ENCODE peak calls at places on chromosomes 16 and 17, in four cellular contexts. W, B, R and K are unnamed samples.
A peak's percentile ranks its signal among the peaks of the same experiment; 100 is the strongest.

GRCh38 chr17:45319239-45319703 is 2.5 kb upstream of the MAP3K14 start:
- DNase-seq in W (no peak), B (peak; percentile 59), R (no peak), K (peak; percentile 45)

GRCh38 chr16:22291860-22292692 is 5.1 kb upstream of the POLR3E start:
- DNase-seq in W (no peak), B (no peak), R (no peak), K (no peak)

GRCh38 chr16:2150418-2151187 is 2.2 kb downstream of the RAB26 start:
- DNase-seq in W (no peak), B (peak; percentile 68), R (peak; percentile 83), K (peak; percentile 90)

GRCh38 chr17:82384051-82384729 is 12.6 kb downstream of the UTS2R start:
- DNase-seq in W (no peak), B (no peak), R (no peak), K (no peak)

GRCh38 chr16:53131363-53132071 is 76.7 kb downstream of the CHD9 start:
- DNase-seq in W (peak; percentile 37), B (peak; percentile 66), R (peak; percentile 77), K (peak; percentile 73)

GRCh38 chr17:71528210-71528609 is 592.6 kb upstream of the SOX9 start:
- DNase-seq in W (no peak), B (no peak), R (no peak), K (no peak)

GRCh38 chr17:35740997-35741931 is 9.8 kb downstream of the RASL10B start:
- DNase-seq in W (no peak), B (no peak), R (no peak), K (peak; percentile 86)

GRCh38 chr17:73541561-73541981 is 102.7 kb downstream of the SDK2 start:
- DNase-seq in W (no peak), B (no peak), R (no peak), K (no peak)

GRCh38 chr16:47467501-47467900 is 6.4 kb downstream of the PHKB start:
- DNase-seq in W (no peak), B (no peak), R (no peak), K (no peak)

GRCh38 chr16:25092489-25092888 is 19.1 kb upstream of the LCMT1 start:
- DNase-seq in W (no peak), B (no peak), R (no peak), K (no peak)

GRCh38 chr17:76080207-76080933 is 1.4 kb downstream of the ZACN start:
- DNase-seq in W (no peak), B (no peak), R (peak; percentile 61), K (peak; percentile 83)

GRCh38 chr17:47776330-47777197 is 43.5 kb downstream of the TBX21 start:
- DNase-seq in W (peak; percentile 27), B (peak; percentile 38), R (peak; percentile 83), K (peak; percentile 70)

GRCh38 chr17:79406316-79406715 is 204.5 kb downstream of the RBFOX3 start:
- DNase-seq in W (no peak), B (no peak), R (no peak), K (no peak)

GRCh38 chr16:64051826-64052225 is 1070.0 kb downstream of the CDH11 start:
- DNase-seq in W (no peak), B (no peak), R (peak; percentile 74), K (peak; percentile 43)

DNA sequence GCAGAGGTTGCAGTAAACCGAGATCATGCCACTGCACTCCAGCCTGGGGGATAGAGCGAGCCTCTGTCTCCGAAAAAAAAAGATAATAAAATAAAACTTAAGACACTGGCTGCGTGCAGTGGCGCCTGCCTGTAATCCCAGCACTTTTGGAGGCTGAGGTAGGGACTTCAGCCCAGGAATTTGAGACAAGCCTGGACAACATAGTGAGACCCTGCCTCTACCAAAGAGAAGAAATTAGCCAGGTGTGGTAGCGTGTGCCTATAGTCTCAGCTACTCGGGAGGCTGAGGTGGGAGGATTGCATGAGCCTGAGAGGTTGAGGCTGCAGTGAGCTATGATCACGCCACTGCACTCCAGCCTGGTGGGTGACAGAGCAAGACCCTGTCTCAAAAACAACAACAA is 26.6 kb downstream of the RARA start:
- DNase-seq in W (no peak), B (no peak), R (no peak), K (no peak)
- H3K4me1 ChIP-seq in W (peaks cover 75% of the 10 kb centered on the region), B (peaks cover 22% of the 10 kb centered on the region), R (peaks cover 29% of the 10 kb centered on the region), K (peaks cover 7% of the 10 kb centered on the region)

GRCh38 chr17:42076797-42077559 is 21.3 kb downstream of the ZNF385C start:
- DNase-seq in W (no peak), B (no peak), R (no peak), K (no peak)

GRCh38 chr17:42071810-42072209 is 21.4 kb upstream of the C17orf113 start:
- DNase-seq in W (no peak), B (no peak), R (no peak), K (no peak)

GRCh38 chr17:42068979-42069378 is 18.6 kb upstream of the C17orf113 start:
- DNase-seq in W (no peak), B (no peak), R (no peak), K (peak; percentile 77)

GRCh38 chr17:42075789-42076188 is 22.5 kb downstream of the ZNF385C start:
- DNase-seq in W (no peak), B (no peak), R (no peak), K (no peak)

GRCh38 chr17:42072323-42073187 is 22.2 kb upstream of the C17orf113 start:
- DNase-seq in W (no peak), B (no peak), R (no peak), K (peak; percentile 84)
- H3K4me3 ChIP-seq in W (peak overlapping the region; percentile 41), B (peak overlapping the region; percentile 13), R (no peak overlapping the region), K (peak overlapping the region; percentile 75)

GRCh38 chr17:74737299-74738050 is 419 bp downstream of the RAB37 start:
- DNase-seq in W (no peak), B (no peak), R (peak; percentile 75), K (peak; percentile 95)
- H3K4me1 ChIP-seq in W (peaks cover 50% of the 10 kb centered on the region), B (peaks cover 17% of the 10 kb centered on the region), R (peaks cover 23% of the 10 kb centered on the region), K (peaks cover 11% of the 10 kb centered on the region)

DNA sequence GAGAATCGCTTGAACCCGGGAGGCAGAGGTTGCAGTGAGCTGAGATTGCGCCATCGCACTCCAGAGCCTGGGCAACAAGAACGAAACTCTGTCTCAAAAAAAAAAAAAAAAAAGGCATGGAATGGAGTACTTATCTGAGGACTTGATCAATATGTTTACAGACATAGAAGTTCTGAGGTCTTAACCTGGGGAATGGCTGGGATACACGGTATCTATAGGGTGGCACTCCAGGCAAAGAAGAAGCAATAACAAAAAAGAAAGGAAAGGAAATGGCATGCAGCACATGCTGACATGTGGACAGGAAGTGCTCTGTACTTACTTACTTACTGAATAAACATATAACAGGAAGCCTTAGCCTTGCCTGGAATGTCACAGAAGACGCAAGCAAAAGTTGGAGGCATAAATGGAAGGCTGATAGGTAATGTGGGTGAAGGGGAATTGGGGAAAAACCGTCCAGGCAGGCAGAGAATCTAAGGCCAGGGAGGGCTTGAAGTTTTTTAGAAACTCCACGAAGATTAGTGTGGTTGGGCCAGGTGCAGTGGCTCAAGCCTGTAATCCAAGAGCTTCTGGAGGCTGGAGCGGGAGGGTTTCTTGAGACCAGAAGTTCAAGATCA is 10.1 kb upstream of the SPOP start:
- DNase-seq in W (no peak), B (no peak), R (no peak), K (peak; percentile 42)
- H3K4me3 ChIP-seq in W (peak overlapping the region; percentile 58), B (no peak overlapping the region), R (no peak overlapping the region), K (no peak overlapping the region)

DNA sequence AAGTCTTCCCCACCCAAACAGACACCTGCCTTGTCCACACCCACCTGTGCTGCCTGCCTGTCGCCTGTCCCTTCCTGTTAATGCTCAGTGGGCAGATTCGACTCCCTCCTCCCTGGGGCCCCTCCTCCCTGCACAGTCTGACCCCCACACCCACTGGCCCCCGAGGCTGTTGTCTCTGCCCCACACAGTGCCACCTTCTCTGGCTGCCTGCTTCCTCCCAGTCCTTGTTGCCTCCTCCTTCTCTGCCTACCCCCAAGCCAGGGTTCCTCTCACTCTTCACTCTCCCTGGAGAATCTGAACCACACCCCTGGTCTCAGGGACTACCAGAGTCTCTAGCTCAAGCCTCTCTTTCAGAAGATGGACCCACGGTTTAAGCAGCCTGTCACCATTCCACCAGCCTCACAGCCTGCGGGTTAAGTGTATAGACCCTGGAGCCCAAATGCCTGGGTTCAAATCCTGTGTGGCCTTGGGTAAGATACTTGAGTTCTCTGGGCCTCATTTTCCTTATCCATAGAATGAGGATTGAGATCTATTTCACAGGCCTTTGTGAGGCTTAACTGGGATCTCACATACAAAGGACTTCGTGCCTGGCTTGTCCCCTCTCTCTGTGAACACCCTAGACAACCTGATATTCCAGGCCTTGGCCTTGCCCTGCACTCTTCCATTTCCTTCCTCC is 3.8 kb upstream of the ARHGAP23 start:
- DNase-seq in W (no peak), B (no peak), R (no peak), K (peak; percentile 57)
- H3K4me1 ChIP-seq in W (peaks cover 9% of the 10 kb centered on the region), B (peaks cover 4% of the 10 kb centered on the region), R (peaks cover 24% of the 10 kb centered on the region), K (no peaks in the 10 kb centered on the region)

DNA sequence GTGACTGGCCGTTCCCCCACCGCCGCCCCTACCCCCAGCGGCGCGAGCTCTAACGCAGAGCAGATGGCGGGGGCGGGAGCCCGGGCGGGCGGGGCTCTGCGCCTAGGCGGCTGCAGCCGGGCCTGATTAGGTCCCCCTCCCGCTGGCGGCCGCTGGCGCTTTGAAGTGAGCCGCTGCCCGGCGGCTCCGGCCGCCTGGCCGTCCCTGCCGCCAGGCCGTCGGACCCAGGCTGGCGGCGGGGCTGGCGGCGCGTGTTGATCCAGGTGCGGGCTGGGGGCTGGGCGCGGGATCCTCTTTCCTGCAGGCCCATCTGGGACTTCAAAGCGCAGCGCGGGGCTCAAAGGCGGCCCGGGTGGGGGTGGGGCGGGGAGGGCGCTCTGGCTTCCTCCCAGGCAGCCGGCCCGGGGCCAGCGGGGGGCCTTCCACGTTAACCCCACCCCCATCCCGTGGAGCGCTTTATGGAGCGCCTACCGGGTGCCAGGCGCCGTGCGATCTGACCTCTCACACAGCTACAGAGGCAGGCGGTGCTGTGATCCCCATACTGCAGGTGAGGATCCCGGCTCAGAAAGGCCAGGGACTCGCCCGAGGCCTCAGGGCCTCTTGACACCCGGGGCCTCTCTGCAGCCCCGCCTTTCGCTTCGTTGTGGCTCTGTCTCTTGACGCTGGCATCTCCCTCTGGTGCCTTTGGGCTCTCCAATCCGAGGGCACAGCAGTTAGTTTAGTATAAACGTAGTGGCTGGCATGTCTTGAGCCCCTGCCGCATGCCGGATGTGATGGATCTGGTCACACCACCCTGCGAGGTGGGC is 80.0 kb upstream of the NKD1 start:
- DNase-seq in W (no peak), B (no peak), R (peak; percentile 26), K (peak; percentile 87)
- H3K4me3 ChIP-seq in W (no peak overlapping the region), B (peak overlapping the region; percentile 25), R (no peak overlapping the region), K (peak overlapping the region; percentile 65)

DNA sequence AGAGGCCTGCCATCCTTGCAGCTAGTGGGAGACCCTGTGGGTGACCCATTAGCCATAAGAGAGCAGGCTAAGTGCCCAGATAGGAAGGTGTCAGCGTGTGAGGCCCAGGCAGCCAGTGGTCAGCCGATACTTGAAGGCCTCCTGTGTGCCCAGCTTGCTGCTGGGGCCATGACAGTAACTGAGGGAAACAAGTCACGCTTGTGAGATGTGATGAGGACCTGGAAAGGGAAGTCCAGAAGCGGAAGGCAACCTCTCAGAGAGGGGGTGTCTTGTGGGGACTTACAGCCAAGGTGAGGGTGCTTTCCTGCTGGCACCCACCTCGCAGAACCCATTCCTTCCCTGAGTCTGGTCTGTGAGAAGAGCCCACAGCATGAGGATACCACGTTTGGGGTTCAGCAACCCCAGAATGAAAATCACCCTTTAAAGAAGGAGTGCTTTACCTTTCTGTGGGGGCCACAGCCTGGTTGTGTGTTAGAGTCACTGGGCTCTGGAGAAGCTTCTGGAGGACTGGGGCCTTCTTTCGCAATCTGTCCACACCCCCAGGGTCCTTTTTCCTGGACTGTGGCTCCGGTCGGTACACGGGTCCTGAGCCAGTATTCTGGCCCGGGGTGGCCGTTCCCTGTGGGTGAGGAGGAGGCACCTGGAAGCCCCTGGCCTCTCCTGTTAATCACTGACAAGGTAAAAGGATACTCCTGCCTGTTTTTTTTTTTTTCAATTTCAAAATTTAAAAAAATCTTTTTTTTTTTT is 53.9 kb downstream of the PLCG2 start:
- DNase-seq in W (no peak), B (no peak), R (peak; percentile 63), K (no peak)
- H3K4me1 ChIP-seq in W (peaks cover 18% of the 10 kb centered on the region), B (no peaks in the 10 kb centered on the region), R (peaks cover 99% of the 10 kb centered on the region), K (no peaks in the 10 kb centered on the region)